ENCODE peak calls at places on chromosomes 12 and 14, in ten cellular contexts. U is tibial nerve; D is NT2/D1; P is foreskin keratinocyte; N is tibial artery; B is cardiac muscle cell; I is naive thymus-derived CD4-positive, alpha-beta T cell; V is mammary epithelial cell; X is thoracic aorta; R is GM23248. J is an unnamed sample. For H3K4me1, the result is how much of the 10 kb centered on the place peaks cover.

GRCh38 chr14:72488551-72488950 is 405.4 kb downstream of the DPF3 start:
- DNase-seq in U (no peak), D (no peak), P (no peak), N (no peak), B (no peak), I (no peak), V (no peak), X (no peak), R (no peak), J (no peak)

GRCh38 chr14:65948302-65948701 is 535.8 kb downstream of the FUT8 start:
- DNase-seq in U (no peak), D (no peak), P (no peak), N (no peak), B (no peak), I (no peak), V (no peak), X (no peak), R (no peak), J (no peak)

GRCh38 chr14:27184371-27184901 is 586.6 kb upstream of the NOVA1 start:
- DNase-seq in U (no peak), D (no peak), P (no peak), N (no peak), B (no peak), I (no peak), V (no peak), X (no peak), R (no peak), J (no peak)

GRCh38 chr14:58665773-58666500 is 28.2 kb downstream of the DACT1 start:
- DNase-seq in U (no peak), D (no peak), P (no peak), N (no peak), B (no peak), I (no peak), V (no peak), X (no peak), R (peak), J (no peak)

GRCh38 chr12:132451836-132452195 is 38.1 kb upstream of the FBRSL1 start:
- DNase-seq in U (no peak), D (no peak), P (no peak), N (no peak), B (no peak), I (no peak), V (no peak), X (no peak), R (no peak), J (no peak)

GRCh38 chr12:116861331-116861730 is 19.9 kb downstream of the HRK start:
- DNase-seq in U (no peak), D (no peak), P (no peak), N (peak), B (no peak), I (peak), V (no peak), X (no peak), R (peak), J (no peak)

GRCh38 chr12:103373088-103373523 is 122.7 kb downstream of the C12orf42 start:
- DNase-seq in U (no peak), D (no peak), P (no peak), N (no peak), B (no peak), I (peak), V (no peak), X (no peak), R (no peak), J (no peak)

GRCh38 chr12:98998697-98999299 is 353.7 kb downstream of the APAF1 start:
- DNase-seq in U (no peak), D (peak), P (no peak), N (no peak), B (peak), I (no peak), V (peak), X (no peak), R (peak), J (no peak)

GRCh38 chr12:26120561-26121274 is 4.1 kb downstream of the BHLHE41 start:
- DNase-seq in U (no peak), D (no peak), P (no peak), N (no peak), B (no peak), I (no peak), V (peak), X (no peak), R (peak), J (no peak)

GRCh38 chr12:26121841-26122680 is 2.8 kb downstream of the BHLHE41 start:
- DNase-seq in U (no peak), D (no peak), P (no peak), N (peak), B (peak), I (peak), V (no peak), X (no peak), R (peak), J (no peak)

GRCh38 chr12:26122681-26123481 is 2.0 kb downstream of the BHLHE41 start:
- DNase-seq in U (peak), D (peak), P (peak), N (peak), B (peak), I (peak), V (peak), X (peak), R (peak), J (peak)

GRCh38 chr12:26119391-26119981 is 5.4 kb downstream of the BHLHE41 start:
- DNase-seq in U (no peak), D (no peak), P (no peak), N (no peak), B (peak), I (no peak), V (peak), X (no peak), R (peak), J (no peak)

GRCh38 chr12:26121323-26121740 is 3.5 kb downstream of the BHLHE41 start:
- DNase-seq in U (no peak), D (no peak), P (no peak), N (no peak), B (no peak), I (no peak), V (peak), X (no peak), R (no peak), J (no peak)
- H3K4me1 ChIP-seq in U (under half), D (under half), P (under half), N (under half), B (under half), I (under half), V (under half), X (under half), R (under half), J (under half)

DNA sequence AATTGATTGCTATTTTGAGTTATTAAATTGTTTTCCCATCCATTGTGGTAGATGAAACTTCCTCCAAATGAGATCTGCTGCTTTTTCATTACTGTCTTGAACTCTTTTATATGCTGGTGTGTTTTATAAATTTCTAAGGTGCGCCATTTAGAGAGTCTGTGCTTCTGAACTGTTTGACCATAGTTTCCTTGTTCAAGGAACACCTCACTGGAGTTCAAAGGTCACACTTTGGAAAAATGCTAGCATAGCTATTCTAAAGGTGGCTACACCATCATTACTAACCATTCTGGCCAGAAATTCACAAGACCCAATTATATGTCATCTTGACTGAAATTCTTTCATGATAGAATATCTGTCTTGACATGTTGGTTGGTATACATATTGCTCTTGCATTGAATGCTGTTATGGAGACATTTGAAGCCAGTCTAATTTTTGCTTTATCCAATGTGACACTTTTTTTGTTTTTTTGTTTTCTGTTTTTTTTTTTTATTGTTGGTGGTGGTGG is 269.5 kb downstream of the PAWR start:
- DNase-seq in U (no peak), D (no peak), P (no peak), N (no peak), B (no peak), I (no peak), V (no peak), X (no peak), R (no peak), J (no peak)
- H3K4me1 ChIP-seq in U (under half), D (under half), P (under half), N (half or more), B (under half), I (under half), V (under half), X (under half), R (half or more), J (under half)

GRCh38 chr12:89084751-89085150 is 267.6 kb downstream of the DUSP6 start:
- DNase-seq in U (no peak), D (no peak), P (no peak), N (no peak), B (no peak), I (no peak), V (no peak), X (no peak), R (peak), J (no peak)

GRCh38 chr12:89082354-89082753 is 269.9 kb downstream of the DUSP6 start:
- DNase-seq in U (no peak), D (no peak), P (no peak), N (no peak), B (no peak), I (no peak), V (no peak), X (no peak), R (peak), J (no peak)

GRCh38 chr12:89080797-89081470 is 271.4 kb downstream of the DUSP6 start:
- DNase-seq in U (no peak), D (no peak), P (no peak), N (no peak), B (no peak), I (no peak), V (peak), X (no peak), R (peak), J (no peak)

GRCh38 chr12:89083491-89083890 is 268.8 kb downstream of the DUSP6 start:
- DNase-seq in U (no peak), D (no peak), P (no peak), N (no peak), B (no peak), I (no peak), V (no peak), X (no peak), R (no peak), J (no peak)

DNA sequence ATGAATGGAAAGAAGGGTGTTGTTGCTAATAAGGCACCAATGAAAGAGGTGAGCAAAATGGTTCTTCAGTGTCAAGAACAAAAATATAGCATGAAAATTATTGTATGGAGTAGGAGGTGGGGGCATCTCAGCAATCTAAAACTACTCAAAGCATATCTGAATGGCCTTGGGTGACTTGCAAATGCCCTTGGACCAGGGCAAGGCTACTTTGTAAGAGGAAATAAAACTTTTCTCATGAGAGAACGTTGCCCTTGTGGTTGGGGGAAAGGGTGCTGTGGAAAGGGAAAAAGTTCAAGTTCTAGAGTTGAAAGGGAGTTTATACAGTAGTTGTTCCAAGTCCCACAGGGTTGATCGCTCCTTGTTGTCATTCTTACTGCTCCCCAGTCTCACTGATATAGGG is 270.6 kb downstream of the DUSP6 start:
- DNase-seq in U (no peak), D (no peak), P (no peak), N (no peak), B (no peak), I (no peak), V (no peak), X (no peak), R (no peak), J (no peak)
- H3K4me1 ChIP-seq in U (under half), D (under half), P (under half), N (under half), B (under half), I (under half), V (under half), X (under half), R (under half), J (under half)

GRCh38 chr12:69473229-69473628 is 3.0 kb downstream of the FRS2 start:
- DNase-seq in U (no peak), D (no peak), P (no peak), N (no peak), B (no peak), I (no peak), V (no peak), X (no peak), R (no peak), J (no peak)
- H3K4me1 ChIP-seq in U (under half), D (under half), P (under half), N (half or more), B (under half), I (under half), V (under half), X (under half), R (half or more), J (under half)

GRCh38 chr14:91417983-91418386 is 365 bp upstream of the CCDC88C start:
- DNase-seq in U (no peak), D (no peak), P (no peak), N (no peak), B (no peak), I (peak), V (no peak), X (no peak), R (peak), J (no peak)

GRCh38 chr14:91418387-91419043 is 895 bp upstream of the CCDC88C start:
- DNase-seq in U (peak), D (no peak), P (no peak), N (peak), B (peak), I (peak), V (peak), X (no peak), R (peak), J (peak)

GRCh38 chr14:91416744-91417133 is 881 bp downstream of the CCDC88C start:
- DNase-seq in U (no peak), D (no peak), P (no peak), N (no peak), B (no peak), I (no peak), V (no peak), X (no peak), R (no peak), J (no peak)

GRCh38 chr14:91415794-91416743 is 1.6 kb downstream of the CCDC88C start:
- DNase-seq in U (no peak), D (no peak), P (peak), N (no peak), B (no peak), I (peak), V (no peak), X (no peak), R (no peak), J (no peak)

GRCh38 chr14:91417134-91417982 is at the start of gene CCDC88C:
- DNase-seq in U (no peak), D (no peak), P (no peak), N (peak), B (peak), I (peak), V (no peak), X (no peak), R (peak), J (peak)
- H3K4me1 ChIP-seq in U (under half), D (under half), P (under half), N (under half), B (under half), I (under half), V (under half), X (under half), R (under half), J (under half)

GRCh38 chr14:104392396-104393198 is 187.0 kb upstream of the C14orf180 start:
- DNase-seq in U (no peak), D (no peak), P (no peak), N (no peak), B (no peak), I (no peak), V (no peak), X (no peak), R (no peak), J (no peak)
- H3K4me1 ChIP-seq in U (under half), D (under half), P (under half), N (under half), B (under half), I (half or more), V (under half), X (under half), R (under half), J (under half)

GRCh38 chr12:130878193-130879185 is 6.6 kb downstream of the RAN start:
- DNase-seq in U (no peak), D (no peak), P (no peak), N (no peak), B (no peak), I (no peak), V (no peak), X (no peak), R (no peak), J (no peak)
- H3K4me1 ChIP-seq in U (under half), D (under half), P (under half), N (under half), B (under half), I (under half), V (under half), X (under half), R (under half), J (under half)

DNA sequence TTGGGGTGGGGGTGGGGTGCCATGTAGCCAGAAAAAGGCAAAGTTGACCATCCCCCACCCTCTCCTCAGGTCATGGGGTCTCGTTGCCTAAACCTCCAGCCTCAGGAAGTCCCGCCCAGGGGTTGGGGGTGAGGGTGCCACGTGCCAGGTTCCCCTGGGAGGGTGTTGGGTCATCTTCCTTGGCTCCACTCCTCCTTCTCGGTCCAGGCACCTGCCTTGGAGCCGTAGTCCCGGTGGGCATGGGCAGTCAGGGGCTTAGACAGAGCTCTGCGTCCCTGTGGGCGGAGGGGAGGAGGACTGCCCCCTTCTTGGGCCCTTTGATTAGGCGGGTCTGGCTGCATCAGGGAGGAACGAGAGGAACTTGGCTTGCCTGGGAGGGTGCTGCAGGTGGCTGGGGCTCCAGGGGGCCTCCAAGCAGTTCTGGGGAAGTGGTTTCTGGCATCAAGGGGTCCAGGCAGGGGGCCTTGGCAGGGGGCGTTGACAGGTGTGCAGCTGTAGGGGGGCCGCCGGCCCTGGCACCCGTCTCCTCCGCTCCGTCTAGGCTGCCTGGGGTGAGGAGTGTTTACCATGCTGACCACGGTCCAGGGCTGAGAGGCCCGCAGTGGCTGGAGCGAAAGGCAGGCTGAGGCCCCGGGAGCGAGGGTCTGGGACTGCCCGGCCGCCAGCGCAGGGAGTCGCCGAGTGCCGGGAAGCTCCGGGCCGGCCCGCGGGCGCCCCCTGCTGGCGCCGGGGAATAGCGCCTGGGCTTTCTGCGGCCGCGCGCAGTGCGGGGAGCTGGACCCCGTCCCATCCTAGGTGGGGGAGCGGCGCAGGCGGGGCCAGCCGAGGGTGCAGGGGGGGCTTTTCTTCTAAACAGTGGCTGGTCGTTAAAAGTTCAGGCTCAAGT is 7.9 kb downstream of the SETD1B start:
- DNase-seq in U (peak), D (no peak), P (no peak), N (no peak), B (peak), I (peak), V (peak), X (no peak), R (peak), J (no peak)
- H3K4me1 ChIP-seq in U (under half), D (under half), P (under half), N (half or more), B (under half), I (under half), V (under half), X (under half), R (under half), J (under half)

GRCh38 chr12:27547592-27547991 is 23.6 kb downstream of the PPFIBP1 start:
- DNase-seq in U (no peak), D (no peak), P (no peak), N (no peak), B (no peak), I (no peak), V (no peak), X (no peak), R (no peak), J (no peak)
- H3K4me1 ChIP-seq in U (under half), D (under half), P (under half), N (half or more), B (under half), I (under half), V (half or more), X (half or more), R (half or more), J (under half)